ENCODE peak calls at places on chromosomes 4 and X, in ten cellular contexts. F is activated naive CD4-positive, alpha-beta T cell treated with anti-CD3 and anti-CD28 coated beads for 36 hours; H is central memory CD8-positive, alpha-beta T cell; N is tibial nerve; U is CD8-positive, alpha-beta memory T cell; M is AG20443; Z is NCI-H1092 treated with DMSO at 0.1 percent for 48 hours; C is neural crest cell; I is Right ventricle myocardium superior; J is dorsolateral prefrontal cortex. B is an unnamed sample.

GRCh38 chr4:15504041-15504440 is 34.4 kb downstream of the CC2D2A start:
- DNase-seq in F (no peak), H (no peak), N (no peak), U (no peak), M (no peak), Z (no peak), C (no peak), I (no peak), J (no peak), B (no peak)

GRCh38 chr4:83255584-83255983 is 29.0 kb downstream of the COQ2 start:
- DNase-seq in F (no peak), H (no peak), N (no peak), U (no peak), M (no peak), Z (no peak), C (no peak), I (no peak), J (no peak), B (no peak)

GRCh38 chrX:23857935-23858334 is 49.8 kb downstream of the APOO start:
- DNase-seq in F (no peak), H (no peak), N (no peak), U (no peak), M (no peak), Z (no peak), C (no peak), I (no peak), J (no peak), B (no peak)

GRCh38 chr4:83905952-83906351 is 370.0 kb downstream of the GPAT3 start:
- DNase-seq in F (no peak), H (no peak), N (no peak), U (no peak), M (no peak), Z (no peak), C (peak), I (no peak), J (no peak), B (no peak)

GRCh38 chr4:7964890-7965662 is 25.4 kb upstream of the AFAP1 start:
- DNase-seq in F (peak), H (peak), N (peak), U (peak), M (no peak), Z (no peak), C (no peak), I (peak), J (no peak), B (peak)

GRCh38 chr4:53714377-53715140 is 123.3 kb upstream of the LNX1 start:
- DNase-seq in F (no peak), H (no peak), N (no peak), U (no peak), M (peak), Z (no peak), C (no peak), I (no peak), J (no peak), B (no peak)

GRCh38 chrX:134622813-134623185 is 35.5 kb downstream of the PLAC1 start:
- DNase-seq in F (no peak), H (no peak), N (no peak), U (no peak), M (no peak), Z (no peak), C (no peak), I (no peak), J (no peak), B (no peak)

GRCh38 chrX:69124108-69124507 is 41.1 kb downstream of the PJA1 start:
- DNase-seq in F (no peak), H (no peak), N (no peak), U (no peak), M (peak), Z (no peak), C (no peak), I (no peak), J (no peak), B (no peak)

GRCh38 chr4:186297013-186297645 is 31.1 kb downstream of the F11 start:
- DNase-seq in F (no peak), H (no peak), N (no peak), U (no peak), M (peak), Z (peak), C (no peak), I (no peak), J (no peak), B (no peak)

GRCh38 chrX:118807151-118808017 is 16.2 kb upstream of the ZCCHC12 start:
- DNase-seq in F (peak), H (no peak), N (peak), U (no peak), M (peak), Z (peak), C (peak), I (no peak), J (peak), B (no peak)

GRCh38 chrX:57906790-57907189 is 3.5 kb downstream of the ZXDA start:
- DNase-seq in F (no peak), H (no peak), N (no peak), U (no peak), M (peak), Z (no peak), C (no peak), I (no peak), J (no peak), B (no peak)

GRCh38 chr4:39469429-39470077 is 10.7 kb downstream of the LIAS start:
- DNase-seq in F (peak), H (no peak), N (peak), U (no peak), M (peak), Z (peak), C (peak), I (no peak), J (peak), B (peak)